ENCODE peak calls at places on chromosomes 3 and 15, in six cellular contexts. One of them, this sample, is unnamed.

GRCh38 chr3:145094355-145094941 is 1066.5 kb downstream of the PLOD2 start:
- DNase-seq in HFFc6: no peak
- DNase-seq in stimulated activated CD8-positive, alpha-beta memory T cell treated with anti-CD3 and anti-CD28 coated beads, Interleukin-15, amount 100 ng/mL, for 24 hours: no peak
- DNase-seq in keratinocyte: no peak
- DNase-seq in Calu3: peak; percentile 18
- DNase-seq in Peyer's patch: no peak
- DNase-seq in this sample: peak; percentile 37

GRCh38 chr3:106438916-106439315 is 570.1 kb upstream of the CBLB start:
- DNase-seq in HFFc6: no peak
- DNase-seq in stimulated activated CD8-positive, alpha-beta memory T cell treated with anti-CD3 and anti-CD28 coated beads, Interleukin-15, amount 100 ng/mL, for 24 hours: no peak
- DNase-seq in keratinocyte: no peak
- DNase-seq in Calu3: no peak
- DNase-seq in Peyer's patch: no peak
- DNase-seq in this sample: no peak

GRCh38 chr15:85742186-85742751 is 52.5 kb downstream of the KLHL25 start:
- DNase-seq in HFFc6: no peak
- DNase-seq in stimulated activated CD8-positive, alpha-beta memory T cell treated with anti-CD3 and anti-CD28 coated beads, Interleukin-15, amount 100 ng/mL, for 24 hours: no peak
- DNase-seq in keratinocyte: no peak
- DNase-seq in Calu3: no peak
- DNase-seq in Peyer's patch: no peak
- DNase-seq in this sample: no peak

GRCh38 chr3:69288161-69288895 is 97.6 kb downstream of the FRMD4B start:
- DNase-seq in HFFc6: no peak
- DNase-seq in stimulated activated CD8-positive, alpha-beta memory T cell treated with anti-CD3 and anti-CD28 coated beads, Interleukin-15, amount 100 ng/mL, for 24 hours: peak; percentile 21
- DNase-seq in keratinocyte: no peak
- DNase-seq in Calu3: peak; percentile 20
- DNase-seq in Peyer's patch: no peak
- DNase-seq in this sample: no peak

GRCh38 chr3:150106752-150107428 is 136.2 kb upstream of the PFN2 start:
- DNase-seq in HFFc6: peak; percentile 93
- DNase-seq in stimulated activated CD8-positive, alpha-beta memory T cell treated with anti-CD3 and anti-CD28 coated beads, Interleukin-15, amount 100 ng/mL, for 24 hours: no peak
- DNase-seq in keratinocyte: no peak
- DNase-seq in Calu3: no peak
- DNase-seq in Peyer's patch: no peak
- DNase-seq in this sample: peak; percentile 91

GRCh38 chr3:52490938-52491526 is 4.1 kb upstream of the STAB1 start:
- DNase-seq in HFFc6: peak; percentile 60
- DNase-seq in stimulated activated CD8-positive, alpha-beta memory T cell treated with anti-CD3 and anti-CD28 coated beads, Interleukin-15, amount 100 ng/mL, for 24 hours: no peak
- DNase-seq in keratinocyte: no peak
- DNase-seq in Calu3: no peak
- DNase-seq in Peyer's patch: no peak
- DNase-seq in this sample: no peak

GRCh38 chr15:78438595-78439285 is 724 bp downstream of the IREB2 start:
- DNase-seq in HFFc6: no peak
- DNase-seq in stimulated activated CD8-positive, alpha-beta memory T cell treated with anti-CD3 and anti-CD28 coated beads, Interleukin-15, amount 100 ng/mL, for 24 hours: no peak
- DNase-seq in keratinocyte: no peak
- DNase-seq in Calu3: peak; percentile 17
- DNase-seq in Peyer's patch: no peak
- DNase-seq in this sample: peak; percentile 47

GRCh38 chr3:45599984-45600650 is 5.6 kb downstream of the LIMD1 start:
- DNase-seq in HFFc6: no peak
- DNase-seq in stimulated activated CD8-positive, alpha-beta memory T cell treated with anti-CD3 and anti-CD28 coated beads, Interleukin-15, amount 100 ng/mL, for 24 hours: no peak
- DNase-seq in keratinocyte: no peak
- DNase-seq in Calu3: peak; percentile 47
- DNase-seq in Peyer's patch: no peak
- DNase-seq in this sample: no peak

GRCh38 chr3:100574536-100574935 is 34.9 kb upstream of the ADGRG7 start:
- DNase-seq in HFFc6: no peak
- DNase-seq in stimulated activated CD8-positive, alpha-beta memory T cell treated with anti-CD3 and anti-CD28 coated beads, Interleukin-15, amount 100 ng/mL, for 24 hours: no peak
- DNase-seq in keratinocyte: no peak
- DNase-seq in Calu3: no peak
- DNase-seq in Peyer's patch: no peak
- DNase-seq in this sample: no peak

GRCh38 chr3:177776656-177777055 is 579.4 kb upstream of the TBL1XR1 start:
- DNase-seq in HFFc6: no peak
- DNase-seq in stimulated activated CD8-positive, alpha-beta memory T cell treated with anti-CD3 and anti-CD28 coated beads, Interleukin-15, amount 100 ng/mL, for 24 hours: no peak
- DNase-seq in keratinocyte: peak; percentile 96
- DNase-seq in Calu3: peak; percentile 71
- DNase-seq in Peyer's patch: no peak
- DNase-seq in this sample: peak; percentile 59

GRCh38 chr15:96047255-96047931 is 283.1 kb upstream of the NR2F2 start:
- DNase-seq in HFFc6: peak; percentile 79
- DNase-seq in stimulated activated CD8-positive, alpha-beta memory T cell treated with anti-CD3 and anti-CD28 coated beads, Interleukin-15, amount 100 ng/mL, for 24 hours: no peak
- DNase-seq in keratinocyte: no peak
- DNase-seq in Calu3: no peak
- DNase-seq in Peyer's patch: no peak
- DNase-seq in this sample: peak; percentile 91

GRCh38 chr3:129077222-129077621 is 16.6 kb downstream of the GP9 start:
- DNase-seq in HFFc6: peak; percentile 12
- DNase-seq in stimulated activated CD8-positive, alpha-beta memory T cell treated with anti-CD3 and anti-CD28 coated beads, Interleukin-15, amount 100 ng/mL, for 24 hours: no peak
- DNase-seq in keratinocyte: no peak
- DNase-seq in Calu3: no peak
- DNase-seq in Peyer's patch: no peak
- DNase-seq in this sample: peak; percentile 75

GRCh38 chr15:75229191-75230015 is 27.7 kb downstream of the C15orf39 start:
- DNase-seq in HFFc6: peak; percentile 42
- DNase-seq in stimulated activated CD8-positive, alpha-beta memory T cell treated with anti-CD3 and anti-CD28 coated beads, Interleukin-15, amount 100 ng/mL, for 24 hours: no peak
- DNase-seq in keratinocyte: no peak
- DNase-seq in Calu3: no peak
- DNase-seq in Peyer's patch: peak; percentile 34
- DNase-seq in this sample: no peak

GRCh38 chr3:133792171-133792763 is 13.3 kb upstream of the SRPRB start:
- DNase-seq in HFFc6: no peak
- DNase-seq in stimulated activated CD8-positive, alpha-beta memory T cell treated with anti-CD3 and anti-CD28 coated beads, Interleukin-15, amount 100 ng/mL, for 24 hours: no peak
- DNase-seq in keratinocyte: no peak
- DNase-seq in Calu3: no peak
- DNase-seq in Peyer's patch: no peak
- DNase-seq in this sample: no peak

GRCh38 chr15:49438970-49439631 is 16.1 kb downstream of the FGF7 start:
- DNase-seq in HFFc6: no peak
- DNase-seq in stimulated activated CD8-positive, alpha-beta memory T cell treated with anti-CD3 and anti-CD28 coated beads, Interleukin-15, amount 100 ng/mL, for 24 hours: no peak
- DNase-seq in keratinocyte: no peak
- DNase-seq in Calu3: no peak
- DNase-seq in Peyer's patch: no peak
- DNase-seq in this sample: no peak

GRCh38 chr15:101309436-101310162 is 14.6 kb upstream of the SNRPA1 start:
- DNase-seq in HFFc6: no peak
- DNase-seq in stimulated activated CD8-positive, alpha-beta memory T cell treated with anti-CD3 and anti-CD28 coated beads, Interleukin-15, amount 100 ng/mL, for 24 hours: no peak
- DNase-seq in keratinocyte: no peak
- DNase-seq in Calu3: no peak
- DNase-seq in Peyer's patch: no peak
- DNase-seq in this sample: no peak

GRCh38 chr3:27504749-27505148 is 20.6 kb upstream of the SLC4A7 start:
- DNase-seq in HFFc6: no peak
- DNase-seq in stimulated activated CD8-positive, alpha-beta memory T cell treated with anti-CD3 and anti-CD28 coated beads, Interleukin-15, amount 100 ng/mL, for 24 hours: no peak
- DNase-seq in keratinocyte: no peak
- DNase-seq in Calu3: no peak
- DNase-seq in Peyer's patch: no peak
- DNase-seq in this sample: no peak

GRCh38 chr3:32821686-32822296 is 4.0 kb downstream of the TRIM71 start:
- DNase-seq in HFFc6: no peak
- DNase-seq in stimulated activated CD8-positive, alpha-beta memory T cell treated with anti-CD3 and anti-CD28 coated beads, Interleukin-15, amount 100 ng/mL, for 24 hours: no peak
- DNase-seq in keratinocyte: no peak
- DNase-seq in Calu3: no peak
- DNase-seq in Peyer's patch: no peak
- DNase-seq in this sample: no peak

GRCh38 chr3:73143821-73144237 is 82.4 kb downstream of the EBLN2 start:
- DNase-seq in HFFc6: no peak
- DNase-seq in stimulated activated CD8-positive, alpha-beta memory T cell treated with anti-CD3 and anti-CD28 coated beads, Interleukin-15, amount 100 ng/mL, for 24 hours: no peak
- DNase-seq in keratinocyte: no peak
- DNase-seq in Calu3: no peak
- DNase-seq in Peyer's patch: no peak
- DNase-seq in this sample: no peak

GRCh38 chr3:128549283-128550112 is 56.5 kb upstream of the GATA2 start:
- DNase-seq in HFFc6: peak; percentile 37
- DNase-seq in stimulated activated CD8-positive, alpha-beta memory T cell treated with anti-CD3 and anti-CD28 coated beads, Interleukin-15, amount 100 ng/mL, for 24 hours: no peak
- DNase-seq in keratinocyte: no peak
- DNase-seq in Calu3: peak; percentile 83
- DNase-seq in Peyer's patch: peak; percentile 42
- DNase-seq in this sample: peak; percentile 6

GRCh38 chr3:25292604-25293003 is 135.5 kb upstream of the RARB start:
- DNase-seq in HFFc6: no peak
- DNase-seq in stimulated activated CD8-positive, alpha-beta memory T cell treated with anti-CD3 and anti-CD28 coated beads, Interleukin-15, amount 100 ng/mL, for 24 hours: no peak
- DNase-seq in keratinocyte: peak; percentile 13
- DNase-seq in Calu3: no peak
- DNase-seq in Peyer's patch: no peak
- DNase-seq in this sample: no peak

GRCh38 chr3:49805367-49805782 is 2.3 kb downstream of the INKA1 start:
- DNase-seq in HFFc6: no peak
- DNase-seq in stimulated activated CD8-positive, alpha-beta memory T cell treated with anti-CD3 and anti-CD28 coated beads, Interleukin-15, amount 100 ng/mL, for 24 hours: no peak
- DNase-seq in keratinocyte: no peak
- DNase-seq in Calu3: no peak
- DNase-seq in Peyer's patch: no peak
- DNase-seq in this sample: no peak

GRCh38 chr3:16423298-16423697 is 90.2 kb downstream of the RFTN1 start:
- DNase-seq in HFFc6: no peak
- DNase-seq in stimulated activated CD8-positive, alpha-beta memory T cell treated with anti-CD3 and anti-CD28 coated beads, Interleukin-15, amount 100 ng/mL, for 24 hours: no peak
- DNase-seq in keratinocyte: no peak
- DNase-seq in Calu3: no peak
- DNase-seq in Peyer's patch: no peak
- DNase-seq in this sample: no peak

GRCh38 chr3:49725906-49726681 is 2.3 kb upstream of the GMPPB start:
- DNase-seq in HFFc6: no peak
- DNase-seq in stimulated activated CD8-positive, alpha-beta memory T cell treated with anti-CD3 and anti-CD28 coated beads, Interleukin-15, amount 100 ng/mL, for 24 hours: no peak
- DNase-seq in keratinocyte: no peak
- DNase-seq in Calu3: no peak
- DNase-seq in Peyer's patch: peak; percentile 78
- DNase-seq in this sample: no peak

GRCh38 chr3:64138046-64138445 is 87.2 kb downstream of the PRICKLE2 start:
- DNase-seq in HFFc6: peak; percentile 18
- DNase-seq in stimulated activated CD8-positive, alpha-beta memory T cell treated with anti-CD3 and anti-CD28 coated beads, Interleukin-15, amount 100 ng/mL, for 24 hours: no peak
- DNase-seq in keratinocyte: no peak
- DNase-seq in Calu3: no peak
- DNase-seq in Peyer's patch: no peak
- DNase-seq in this sample: peak; percentile 41

GRCh38 chr3:143648708-143649107 is 199.6 kb downstream of the SLC9A9 start:
- DNase-seq in HFFc6: no peak
- DNase-seq in stimulated activated CD8-positive, alpha-beta memory T cell treated with anti-CD3 and anti-CD28 coated beads, Interleukin-15, amount 100 ng/mL, for 24 hours: no peak
- DNase-seq in keratinocyte: no peak
- DNase-seq in Calu3: peak; percentile 14
- DNase-seq in Peyer's patch: no peak
- DNase-seq in this sample: no peak

GRCh38 chr3:131349946-131350347 is 31.6 kb upstream of the NUDT16 start:
- DNase-seq in HFFc6: peak; percentile 89
- DNase-seq in stimulated activated CD8-positive, alpha-beta memory T cell treated with anti-CD3 and anti-CD28 coated beads, Interleukin-15, amount 100 ng/mL, for 24 hours: no peak
- DNase-seq in keratinocyte: peak; percentile 30
- DNase-seq in Calu3: peak; percentile 41
- DNase-seq in Peyer's patch: no peak
- DNase-seq in this sample: peak; percentile 15

GRCh38 chr3:49377483-49377882 is 19.3 kb upstream of the GPX1 start:
- DNase-seq in HFFc6: no peak
- DNase-seq in stimulated activated CD8-positive, alpha-beta memory T cell treated with anti-CD3 and anti-CD28 coated beads, Interleukin-15, amount 100 ng/mL, for 24 hours: no peak
- DNase-seq in keratinocyte: no peak
- DNase-seq in Calu3: no peak
- DNase-seq in Peyer's patch: no peak
- DNase-seq in this sample: no peak

GRCh38 chr3:25119682-25120081 is 308.4 kb upstream of the RARB start:
- DNase-seq in HFFc6: no peak
- DNase-seq in stimulated activated CD8-positive, alpha-beta memory T cell treated with anti-CD3 and anti-CD28 coated beads, Interleukin-15, amount 100 ng/mL, for 24 hours: no peak
- DNase-seq in keratinocyte: no peak
- DNase-seq in Calu3: no peak
- DNase-seq in Peyer's patch: no peak
- DNase-seq in this sample: no peak

GRCh38 chr15:68045289-68046265 is 8.5 kb upstream of the PIAS1 start:
- DNase-seq in HFFc6: no peak
- DNase-seq in stimulated activated CD8-positive, alpha-beta memory T cell treated with anti-CD3 and anti-CD28 coated beads, Interleukin-15, amount 100 ng/mL, for 24 hours: no peak
- DNase-seq in keratinocyte: no peak
- DNase-seq in Calu3: no peak
- DNase-seq in Peyer's patch: no peak
- DNase-seq in this sample: no peak

GRCh38 chr15:49620174-49620573 is 444 bp downstream of the FAM227B start:
- DNase-seq in HFFc6: no peak
- DNase-seq in stimulated activated CD8-positive, alpha-beta memory T cell treated with anti-CD3 and anti-CD28 coated beads, Interleukin-15, amount 100 ng/mL, for 24 hours: no peak
- DNase-seq in keratinocyte: no peak
- DNase-seq in Calu3: no peak
- DNase-seq in Peyer's patch: no peak
- DNase-seq in this sample: peak; percentile 44

GRCh38 chr3:129313415-129313982 is 34.8 kb downstream of the HMCES start:
- DNase-seq in HFFc6: no peak
- DNase-seq in stimulated activated CD8-positive, alpha-beta memory T cell treated with anti-CD3 and anti-CD28 coated beads, Interleukin-15, amount 100 ng/mL, for 24 hours: no peak
- DNase-seq in keratinocyte: no peak
- DNase-seq in Calu3: no peak
- DNase-seq in Peyer's patch: no peak
- DNase-seq in this sample: no peak

GRCh38 chr15:87672309-87672897 is 584.1 kb downstream of the NTRK3 start:
- DNase-seq in HFFc6: peak; percentile 27
- DNase-seq in stimulated activated CD8-positive, alpha-beta memory T cell treated with anti-CD3 and anti-CD28 coated beads, Interleukin-15, amount 100 ng/mL, for 24 hours: no peak
- DNase-seq in keratinocyte: no peak
- DNase-seq in Calu3: no peak
- DNase-seq in Peyer's patch: no peak
- DNase-seq in this sample: no peak

GRCh38 chr15:75368689-75369239 is 357 bp upstream of the MAN2C1 start:
- DNase-seq in HFFc6: no peak
- DNase-seq in stimulated activated CD8-positive, alpha-beta memory T cell treated with anti-CD3 and anti-CD28 coated beads, Interleukin-15, amount 100 ng/mL, for 24 hours: no peak
- DNase-seq in keratinocyte: no peak
- DNase-seq in Calu3: no peak
- DNase-seq in Peyer's patch: no peak
- DNase-seq in this sample: no peak

GRCh38 chr15:57220220-57220619 is 156.1 kb upstream of the CGNL1 start:
- DNase-seq in HFFc6: peak; percentile 74
- DNase-seq in stimulated activated CD8-positive, alpha-beta memory T cell treated with anti-CD3 and anti-CD28 coated beads, Interleukin-15, amount 100 ng/mL, for 24 hours: no peak
- DNase-seq in keratinocyte: no peak
- DNase-seq in Calu3: no peak
- DNase-seq in Peyer's patch: no peak
- DNase-seq in this sample: peak; percentile 89

GRCh38 chr15:67189326-67190051 is 65.0 kb downstream of the AAGAB start:
- DNase-seq in HFFc6: no peak
- DNase-seq in stimulated activated CD8-positive, alpha-beta memory T cell treated with anti-CD3 and anti-CD28 coated beads, Interleukin-15, amount 100 ng/mL, for 24 hours: no peak
- DNase-seq in keratinocyte: no peak
- DNase-seq in Calu3: no peak
- DNase-seq in Peyer's patch: peak; percentile 50
- DNase-seq in this sample: no peak

GRCh38 chr3:56813656-56813965 is 11.9 kb upstream of the ARHGEF3 start:
- DNase-seq in HFFc6: no peak
- DNase-seq in stimulated activated CD8-positive, alpha-beta memory T cell treated with anti-CD3 and anti-CD28 coated beads, Interleukin-15, amount 100 ng/mL, for 24 hours: no peak
- DNase-seq in keratinocyte: no peak
- DNase-seq in Calu3: no peak
- DNase-seq in Peyer's patch: no peak
- DNase-seq in this sample: no peak

GRCh38 chr3:110579841-110580550 is 491.6 kb upstream of the NECTIN3 start:
- DNase-seq in HFFc6: peak; percentile 46
- DNase-seq in stimulated activated CD8-positive, alpha-beta memory T cell treated with anti-CD3 and anti-CD28 coated beads, Interleukin-15, amount 100 ng/mL, for 24 hours: no peak
- DNase-seq in keratinocyte: no peak
- DNase-seq in Calu3: no peak
- DNase-seq in Peyer's patch: no peak
- DNase-seq in this sample: peak; percentile 44